ENCODE peak calls at places on chromosomes 2 and 18, in five cellular contexts. One of them, this sample, is unnamed.

GRCh38 chr18:3593381-3593903 is 143.5 kb downstream of the TGIF1 start:
- DNase-seq in HepG2: no peak
- DNase-seq in breast epithelium: no peak
- DNase-seq in prostate gland: peak; percentile 75
- DNase-seq in Panc1: no peak
- DNase-seq in this sample: no peak

GRCh38 chr18:8516391-8517250 is 92.6 kb upstream of the RAB12 start:
- DNase-seq in breast epithelium: no peak
- DNase-seq in HepG2: no peak
- DNase-seq in prostate gland: no peak
- DNase-seq in Panc1: no peak
- DNase-seq in this sample: no peak

GRCh38 chr2:235638541-235639192 is 144.8 kb downstream of the AGAP1 start:
- DNase-seq in breast epithelium: no peak
- DNase-seq in prostate gland: no peak
- DNase-seq in HepG2: no peak
- DNase-seq in Panc1: no peak
- DNase-seq in this sample: no peak

GRCh38 chr18:2173464-2173863 is 397.8 kb downstream of the METTL4 start:
- DNase-seq in breast epithelium: no peak
- DNase-seq in HepG2: no peak
- DNase-seq in prostate gland: no peak
- DNase-seq in Panc1: no peak
- DNase-seq in this sample: no peak

GRCh38 chr2:78992807-78993517 is 32.5 kb upstream of the REG3G start:
- DNase-seq in breast epithelium: no peak
- DNase-seq in prostate gland: no peak
- DNase-seq in Panc1: no peak
- DNase-seq in HepG2: no peak
- DNase-seq in this sample: no peak

GRCh38 chr2:1644427-1644826 is 99.9 kb downstream of the PXDN start:
- DNase-seq in breast epithelium: no peak
- DNase-seq in Panc1: no peak
- DNase-seq in prostate gland: no peak
- DNase-seq in HepG2: no peak
- DNase-seq in this sample: no peak

GRCh38 chr2:166074430-166074829 is 53.4 kb downstream of the SCN1A start:
- DNase-seq in Panc1: no peak
- DNase-seq in breast epithelium: no peak
- DNase-seq in prostate gland: no peak
- DNase-seq in HepG2: no peak
- DNase-seq in this sample: no peak

GRCh38 chr2:50535971-50536759 is 495.8 kb downstream of the NRXN1 start:
- DNase-seq in Panc1: no peak
- DNase-seq in prostate gland: no peak
- DNase-seq in HepG2: peak; percentile 6
- DNase-seq in breast epithelium: no peak
- DNase-seq in this sample: no peak

GRCh38 chr2:195672674-195673073 is 15.6 kb downstream of the SLC39A10 start:
- DNase-seq in prostate gland: no peak
- DNase-seq in breast epithelium: no peak
- DNase-seq in Panc1: no peak
- DNase-seq in HepG2: no peak
- DNase-seq in this sample: no peak

GRCh38 chr2:133666621-133667020 is 98.4 kb upstream of the NCKAP5 start:
- DNase-seq in breast epithelium: no peak
- DNase-seq in Panc1: no peak
- DNase-seq in HepG2: no peak
- DNase-seq in prostate gland: no peak
- DNase-seq in this sample: no peak

GRCh38 chr18:59846814-59847490 is 52.8 kb upstream of the PMAIP1 start:
- DNase-seq in prostate gland: no peak
- DNase-seq in HepG2: no peak
- DNase-seq in breast epithelium: no peak
- DNase-seq in Panc1: no peak
- DNase-seq in this sample: no peak

GRCh38 chr18:79513381-79514081 is 117.8 kb downstream of the NFATC1 start:
- DNase-seq in breast epithelium: peak; percentile 48
- DNase-seq in Panc1: no peak
- DNase-seq in HepG2: no peak
- DNase-seq in prostate gland: no peak
- DNase-seq in this sample: peak; percentile 70

GRCh38 chr2:111698743-111699554 is 185.0 kb downstream of the ANAPC1 start:
- DNase-seq in HepG2: peak; percentile 94
- DNase-seq in prostate gland: peak; percentile 50
- DNase-seq in breast epithelium: peak; percentile 64
- DNase-seq in Panc1: peak; percentile 98
- DNase-seq in this sample: peak; percentile 85

GRCh38 chr2:27806311-27807059 is 35.0 kb downstream of the MRPL33 start:
- DNase-seq in prostate gland: no peak
- DNase-seq in breast epithelium: no peak
- DNase-seq in Panc1: no peak
- DNase-seq in HepG2: no peak
- DNase-seq in this sample: no peak

GRCh38 chr18:9101730-9102390 is 639 bp upstream of the NDUFV2 start:
- DNase-seq in breast epithelium: no peak
- DNase-seq in HepG2: peak; percentile 67
- DNase-seq in Panc1: no peak
- DNase-seq in prostate gland: no peak
- DNase-seq in this sample: no peak

GRCh38 chr2:130845507-130846085 is 8.9 kb downstream of the ARHGEF4 start:
- DNase-seq in HepG2: no peak
- DNase-seq in prostate gland: no peak
- DNase-seq in Panc1: no peak
- DNase-seq in breast epithelium: no peak
- DNase-seq in this sample: peak; percentile 64

GRCh38 chr2:101900375-101900774 is 91.4 kb upstream of the IL1R2 start:
- DNase-seq in breast epithelium: no peak
- DNase-seq in Panc1: no peak
- DNase-seq in prostate gland: no peak
- DNase-seq in HepG2: no peak
- DNase-seq in this sample: no peak

GRCh38 chr2:191228861-191229260 is 16.3 kb upstream of the MYO1B start:
- DNase-seq in breast epithelium: peak; percentile 55
- DNase-seq in HepG2: no peak
- DNase-seq in prostate gland: peak; percentile 91
- DNase-seq in Panc1: no peak
- DNase-seq in this sample: no peak

GRCh38 chr2:142048581-142048980 is 82.2 kb downstream of the LRP1B start:
- DNase-seq in Panc1: no peak
- DNase-seq in breast epithelium: no peak
- DNase-seq in prostate gland: no peak
- DNase-seq in HepG2: no peak
- DNase-seq in this sample: no peak

GRCh38 chr2:113277474-113278072 is 1.1 kb downstream of the PAX8 start:
- DNase-seq in prostate gland: no peak
- DNase-seq in HepG2: no peak
- DNase-seq in Panc1: no peak
- DNase-seq in breast epithelium: no peak
- DNase-seq in this sample: no peak

GRCh38 chr2:55224761-55225261 is 7.3 kb downstream of the CLHC1 start:
- DNase-seq in breast epithelium: no peak
- DNase-seq in HepG2: no peak
- DNase-seq in prostate gland: no peak
- DNase-seq in Panc1: no peak
- DNase-seq in this sample: peak; percentile 77

GRCh38 chr2:215619022-215619958 is 183.4 kb upstream of the FN1 start:
- DNase-seq in prostate gland: no peak
- DNase-seq in HepG2: peak; percentile 100
- DNase-seq in Panc1: no peak
- DNase-seq in breast epithelium: no peak
- DNase-seq in this sample: no peak

GRCh38 chr2:226909836-226910235 is 74.0 kb downstream of the RHBDD1 start:
- DNase-seq in prostate gland: peak; percentile 11
- DNase-seq in breast epithelium: no peak
- DNase-seq in Panc1: no peak
- DNase-seq in HepG2: no peak
- DNase-seq in this sample: no peak

GRCh38 chr2:188519133-188519532 is 227.5 kb downstream of the GULP1 start:
- DNase-seq in prostate gland: no peak
- DNase-seq in HepG2: no peak
- DNase-seq in breast epithelium: no peak
- DNase-seq in Panc1: no peak
- DNase-seq in this sample: no peak

GRCh38 chr2:221461911-221462310 is 110.2 kb downstream of the EPHA4 start:
- DNase-seq in prostate gland: no peak
- DNase-seq in Panc1: no peak
- DNase-seq in HepG2: no peak
- DNase-seq in breast epithelium: no peak
- DNase-seq in this sample: no peak

GRCh38 chr2:128693630-128694029 is 375.0 kb upstream of the HS6ST1 start:
- DNase-seq in Panc1: no peak
- DNase-seq in prostate gland: no peak
- DNase-seq in breast epithelium: no peak
- DNase-seq in HepG2: no peak
- DNase-seq in this sample: no peak

GRCh38 chr2:85704800-85705679 is 10.9 kb downstream of the GNLY start:
- DNase-seq in prostate gland: no peak
- DNase-seq in breast epithelium: no peak
- DNase-seq in HepG2: no peak
- DNase-seq in Panc1: no peak
- DNase-seq in this sample: no peak

GRCh38 chr18:60027397-60027796 is 127.6 kb downstream of the PMAIP1 start:
- DNase-seq in HepG2: peak; percentile 15
- DNase-seq in prostate gland: no peak
- DNase-seq in breast epithelium: no peak
- DNase-seq in Panc1: no peak
- DNase-seq in this sample: no peak

GRCh38 chr18:55420665-55420964 is 167.4 kb downstream of the TCF4 start:
- DNase-seq in Panc1: no peak
- DNase-seq in HepG2: no peak
- DNase-seq in prostate gland: no peak
- DNase-seq in breast epithelium: no peak
- DNase-seq in this sample: no peak

GRCh38 chr2:48433682-48434081 is 96.3 kb upstream of the STON1 start:
- DNase-seq in Panc1: no peak
- DNase-seq in HepG2: no peak
- DNase-seq in prostate gland: no peak
- DNase-seq in breast epithelium: no peak
- DNase-seq in this sample: no peak

GRCh38 chr2:200466703-200467418 is 43.0 kb downstream of the KCTD18 start:
- DNase-seq in prostate gland: no peak
- DNase-seq in HepG2: no peak
- DNase-seq in Panc1: no peak
- DNase-seq in breast epithelium: no peak
- DNase-seq in this sample: no peak

GRCh38 chr2:86223682-86224560 is 24.7 kb downstream of the MRPL35 start:
- DNase-seq in Panc1: no peak
- DNase-seq in HepG2: no peak
- DNase-seq in prostate gland: no peak
- DNase-seq in breast epithelium: no peak
- DNase-seq in this sample: no peak

GRCh38 chr18:11852048-11852341 is 782 bp downstream of the CHMP1B start:
- DNase-seq in breast epithelium: no peak
- DNase-seq in prostate gland: no peak
- DNase-seq in Panc1: no peak
- DNase-seq in HepG2: no peak
- DNase-seq in this sample: no peak

GRCh38 chr18:46591821-46592391 is 65.1 kb downstream of the LOXHD1 start:
- DNase-seq in HepG2: peak; percentile 13
- DNase-seq in breast epithelium: no peak
- DNase-seq in Panc1: no peak
- DNase-seq in prostate gland: no peak
- DNase-seq in this sample: no peak

GRCh38 chr2:151289972-151290335 is 486 bp upstream of the NMI start:
- DNase-seq in prostate gland: no peak
- DNase-seq in breast epithelium: no peak
- DNase-seq in Panc1: no peak
- DNase-seq in HepG2: no peak
- DNase-seq in this sample: no peak
- H3K4me3 ChIP-seq in prostate gland: peak overlapping the region; percentile 67
- H3K4me3 ChIP-seq in breast epithelium: peak overlapping the region; percentile 97
- H3K4me3 ChIP-seq in Panc1: peak overlapping the region; percentile 57
- H3K4me3 ChIP-seq in HepG2: peak overlapping the region; percentile 80
- H3K4me3 ChIP-seq in this sample: peak overlapping the region; percentile 94

DNA sequence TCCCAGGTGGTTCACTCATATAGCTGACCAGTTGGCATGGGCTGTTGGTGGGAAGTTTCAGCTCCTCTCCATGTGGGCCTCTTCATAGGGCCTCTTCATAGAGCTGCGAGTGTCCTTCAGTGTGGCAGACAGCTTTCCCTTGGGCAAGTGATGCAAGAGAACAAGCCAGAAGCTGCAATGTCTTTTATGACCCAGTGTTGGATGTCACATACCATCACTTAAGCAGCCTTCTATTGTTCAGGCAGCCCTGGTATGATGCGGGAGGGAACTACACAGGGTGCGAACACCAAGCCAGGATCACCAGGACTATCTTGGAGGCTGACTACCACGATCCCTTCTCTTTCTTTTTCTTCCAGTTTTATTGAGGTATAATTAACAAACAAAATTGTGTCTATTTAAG is 126.5 kb upstream of the ITGA6 start:
- DNase-seq in breast epithelium: no peak
- DNase-seq in Panc1: no peak
- DNase-seq in HepG2: no peak
- DNase-seq in prostate gland: no peak
- DNase-seq in this sample: no peak
- TF ChIP-seq POLR2AphosphoS5 in breast epithelium: no peak
- TF ChIP-seq POLR2AphosphoS5 in Panc1: no peak
- TF ChIP-seq POLR2AphosphoS5 in HepG2: no peak
- TF ChIP-seq POLR2AphosphoS5 in prostate gland: no peak
- TF ChIP-seq POLR2AphosphoS5 in this sample: no peak

DNA sequence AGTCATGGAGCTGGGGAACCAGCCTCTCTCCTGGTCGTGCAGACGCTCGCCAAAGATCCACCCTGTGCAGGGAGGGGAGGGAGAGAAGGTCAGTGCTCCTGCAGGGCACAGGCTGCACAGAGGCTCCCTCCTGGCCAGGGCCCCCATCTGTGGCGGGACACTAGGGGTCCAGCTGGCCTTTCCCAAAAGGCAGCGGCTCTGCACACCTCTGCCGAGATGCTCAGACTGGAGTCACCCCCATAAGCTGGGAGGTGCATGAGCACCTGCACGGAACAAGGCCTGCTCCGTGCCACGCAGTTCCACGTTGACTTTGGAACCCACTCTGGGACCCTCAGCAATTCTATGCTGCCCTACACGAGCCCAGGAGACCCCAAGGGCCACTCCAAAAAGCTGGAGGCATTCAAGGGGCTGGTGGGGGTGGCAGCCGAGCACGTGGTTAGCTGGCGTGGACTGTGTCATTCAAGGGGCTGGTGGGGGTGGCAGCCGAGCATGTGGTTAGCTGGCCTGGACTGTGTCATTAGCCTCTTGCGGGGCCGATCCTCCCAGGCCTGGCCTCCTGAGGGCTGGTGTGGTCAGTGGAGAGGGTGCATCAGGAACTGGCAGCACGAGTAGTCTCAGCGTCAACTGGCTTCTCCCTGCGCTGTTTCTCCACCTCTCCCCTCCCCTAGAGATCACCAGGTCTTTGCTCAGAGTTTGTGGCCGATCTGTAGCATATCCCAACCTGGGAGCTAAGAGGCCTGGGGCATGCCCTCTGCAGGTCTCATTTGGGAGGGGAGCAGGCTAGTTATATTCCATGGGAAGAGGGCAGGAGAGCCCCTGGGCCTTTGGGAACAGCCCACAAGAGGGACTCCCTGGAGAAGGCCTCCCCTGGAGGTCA is 9.8 kb downstream of the SNORC start:
- DNase-seq in prostate gland: no peak
- DNase-seq in Panc1: no peak
- DNase-seq in breast epithelium: peak; percentile 36
- DNase-seq in HepG2: no peak
- DNase-seq in this sample: peak; percentile 34
- H3K4me1 ChIP-seq in prostate gland: no peaks in the 10 kb centered on the region
- H3K4me1 ChIP-seq in Panc1: peaks cover 20% of the 10 kb centered on the region
- H3K4me1 ChIP-seq in breast epithelium: no peaks in the 10 kb centered on the region
- H3K4me1 ChIP-seq in HepG2: peaks cover 56% of the 10 kb centered on the region
- H3K4me1 ChIP-seq in this sample: peaks cover 19% of the 10 kb centered on the region

GRCh38 chr2:105397959-105398521 is 811 bp downstream of the FHL2 start:
- DNase-seq in breast epithelium: no peak
- DNase-seq in prostate gland: no peak
- DNase-seq in HepG2: no peak
- DNase-seq in Panc1: no peak
- DNase-seq in this sample: no peak
- H3K4me3 ChIP-seq in breast epithelium: peak overlapping the region; percentile 91
- H3K4me3 ChIP-seq in prostate gland: peak overlapping the region; percentile 87
- H3K4me3 ChIP-seq in HepG2: peak overlapping the region; percentile 85
- H3K4me3 ChIP-seq in Panc1: peak overlapping the region; percentile 86
- H3K4me3 ChIP-seq in this sample: peak overlapping the region; percentile 44